ENCODE peak calls at places on chromosomes 11 and 22, in ten cellular contexts. T is EL; G is stimulated activated CD4-positive, alpha-beta T cell treated with anti-CD3 and anti-CD28 coated beads, Interleukin-4, amount 100 ng/mL, for 1 hour; D is LoVo; C is skeletal muscle cell; F is AG20443; Q is HTR-8/SVneo; A is M059J; M is nephron progenitor cell; Y is endothelial cell. R is an unnamed sample.

GRCh38 chr11:119262668-119263351 is 54.1 kb downstream of the MCAM start:
- DNase-seq in M (no peak), T (peak), Q (peak), G (no peak), A (peak), F (peak), C (peak), Y (no peak), D (no peak), R (no peak)

GRCh38 chr11:49505231-49505630 is 296.8 kb upstream of the FOLH1 start:
- DNase-seq in G (no peak), M (no peak), D (no peak), Q (no peak), A (no peak), F (no peak), C (no peak), Y (no peak), T (no peak), R (no peak)

GRCh38 chr11:77060234-77060633 is 6.5 kb upstream of the CAPN5 start:
- DNase-seq in M (no peak), C (no peak), A (no peak), F (no peak), D (no peak), T (no peak), Q (no peak), Y (no peak), G (no peak), R (no peak)

GRCh38 chr22:16601437-16602223 is 9.0 kb upstream of the CCT8L2 start:
- DNase-seq in F (peak), A (no peak), M (no peak), Q (no peak), Y (no peak), T (no peak), C (no peak), G (peak), D (no peak), R (no peak)

GRCh38 chr11:131704682-131705081 is 334.3 kb downstream of the NTM start:
- DNase-seq in A (no peak), D (no peak), T (no peak), Y (no peak), F (no peak), G (no peak), Q (no peak), M (no peak), C (no peak), R (no peak)

GRCh38 chr22:40452730-40453487 is 82.5 kb downstream of the SGSM3 start:
- DNase-seq in G (no peak), A (no peak), T (no peak), F (no peak), C (no peak), M (no peak), D (no peak), Q (no peak), Y (no peak), R (no peak)

GRCh38 chr22:17012267-17012666 is 4.2 kb upstream of the GAB4 start:
- DNase-seq in D (no peak), Y (no peak), A (no peak), F (no peak), Q (no peak), C (no peak), M (no peak), G (no peak), T (no peak), R (no peak)

GRCh38 chr22:43126506-43127165 is 16.1 kb downstream of the BIK start:
- DNase-seq in T (peak), C (no peak), G (no peak), M (no peak), D (peak), A (peak), F (peak), Q (peak), Y (no peak), R (peak)

GRCh38 chr11:1387961-1388762 is 1.6 kb upstream of the BRSK2 start:
- DNase-seq in M (peak), F (no peak), A (no peak), G (no peak), T (no peak), D (no peak), Q (no peak), C (no peak), Y (no peak), R (no peak)